ENCODE peak calls at places on chromosomes 13 and 19, in seven cellular contexts. Y, K, F, R, S, M and P are unnamed samples.

GRCh38 chr13:107867701-107868661 is 347.4 kb downstream of the LIG4 start:
- DNase-seq in M (no peak), K (peak), Y (no peak), R (peak), F (peak), S (no peak), P (peak)

GRCh38 chr13:28583661-28584091 is 75.3 kb upstream of the POMP start:
- DNase-seq in F (no peak), S (no peak), R (peak), K (no peak), Y (no peak), M (no peak), P (no peak)

GRCh38 chr19:35633727-35634440 is 5.0 kb downstream of the RBM42 start:
- DNase-seq in F (no peak), M (no peak), R (no peak), Y (no peak), S (no peak), K (no peak), P (no peak)

GRCh38 chr13:94886191-94886590 is 173.8 kb upstream of the SOX21 start:
- DNase-seq in K (no peak), R (no peak), M (no peak), Y (no peak), F (no peak), S (no peak), P (no peak)

GRCh38 chr13:53254495-53254894 is 225.9 kb downstream of the OLFM4 start:
- DNase-seq in S (no peak), M (peak), F (no peak), R (no peak), Y (no peak), K (no peak), P (no peak)

GRCh38 chr19:12141405-12141736 is 1.2 kb upstream of the ZNF20 start:
- DNase-seq in Y (no peak), K (no peak), F (no peak), M (no peak), S (no peak), R (no peak), P (no peak)

GRCh38 chr19:18284710-18285430 is 3.4 kb upstream of the JUND start:
- DNase-seq in F (no peak), Y (no peak), S (peak), R (no peak), M (no peak), K (no peak), P (no peak)

GRCh38 chr13:38530492-38530891 is 156.4 kb upstream of the FREM2 start:
- DNase-seq in F (peak), M (peak), R (no peak), Y (no peak), K (no peak), S (no peak), P (no peak)

GRCh38 chr19:18629166-18630088 is 7.4 kb upstream of the KLHL26 start:
- DNase-seq in M (no peak), R (peak), K (no peak), F (no peak), S (no peak), Y (no peak), P (no peak)

GRCh38 chr13:110887955-110888333 is 26.9 kb downstream of the ANKRD10 start:
- DNase-seq in K (peak), R (peak), M (no peak), F (no peak), Y (no peak), S (no peak), P (no peak)

GRCh38 chr13:47964863-47965262 is 36.2 kb downstream of the SUCLA2 start:
- DNase-seq in S (no peak), R (no peak), K (no peak), M (no peak), Y (no peak), F (no peak), P (no peak)

GRCh38 chr13:42041684-42042035 is 6.8 kb upstream of the DGKH start:
- DNase-seq in F (peak), R (peak), Y (no peak), S (peak), M (peak), K (peak), P (peak)

GRCh38 chr19:42693760-42694350 is 46.4 kb downstream of the PSG3 start:
- DNase-seq in F (no peak), K (no peak), Y (no peak), M (peak), S (no peak), R (no peak), P (peak)

GRCh38 chr19:14003279-14004051 is 2.7 kb downstream of the RFX1 start:
- DNase-seq in Y (no peak), F (no peak), M (no peak), S (peak), K (no peak), R (no peak), P (peak)